ENCODE peak calls at places on chromosome 5, in five cellular contexts. X, I, D, R and S are unnamed samples.

GRCh38 chr5:151550146-151550545 is 41.0 kb downstream of the FAT2 start:
- DNase-seq in R (no peak), D (no peak), I (no peak), X (peak; percentile 5), S (no peak)

GRCh38 chr5:178535299-178536175 is 54.7 kb downstream of the COL23A1 start:
- DNase-seq in D (peak; percentile 72), R (no peak), I (no peak), X (no peak), S (no peak)

GRCh38 chr5:74767579-74767913 is 497 bp downstream of the NSA2 start:
- DNase-seq in D (no peak), R (no peak), X (peak; percentile 50), I (peak; percentile 10), S (peak; percentile 22)

GRCh38 chr5:131167615-131168014 is 2.6 kb upstream of the HINT1 start:
- DNase-seq in I (no peak), X (no peak), R (no peak), D (no peak), S (no peak)

GRCh38 chr5:149750596-149750995 is 20.5 kb downstream of the PPARGC1B start:
- DNase-seq in I (no peak), D (peak; percentile 66), R (no peak), X (no peak), S (no peak)

GRCh38 chr5:148343603-148344230 is 8.4 kb downstream of the SPINK9 start:
- DNase-seq in R (no peak), X (no peak), D (no peak), I (no peak), S (no peak)

GRCh38 chr5:39578887-39579497 is 154.2 kb upstream of the DAB2 start:
- DNase-seq in R (peak; percentile 56), X (peak; percentile 28), D (no peak), I (no peak), S (no peak)

GRCh38 chr5:6556802-6557102 is 76.1 kb downstream of the NSUN2 start:
- DNase-seq in I (no peak), X (no peak), R (no peak), D (no peak), S (no peak)

GRCh38 chr5:82640901-82641300 is 362.7 kb upstream of the RPS23 start:
- DNase-seq in X (no peak), D (no peak), I (no peak), R (no peak), S (no peak)

GRCh38 chr5:53008751-53009150 is 19.6 kb downstream of the ITGA2 start:
- DNase-seq in D (no peak), I (no peak), X (peak; percentile 75), R (no peak), S (no peak)

GRCh38 chr5:171314728-171315385 is 5.8 kb downstream of the TLX3 start:
- DNase-seq in X (no peak), D (no peak), I (no peak), R (no peak), S (no peak)

GRCh38 chr5:157463081-157463480 is 3.1 kb downstream of the NIPAL4 start:
- DNase-seq in X (peak; percentile 55), I (no peak), D (no peak), R (no peak), S (no peak)

GRCh38 chr5:38765461-38765861 is 80.4 kb upstream of the OSMR start:
- DNase-seq in I (no peak), X (peak; percentile 89), D (no peak), R (peak; percentile 18), S (no peak)

GRCh38 chr5:54832066-54832465 is 153.3 kb downstream of the ESM1 start:
- DNase-seq in D (no peak), R (no peak), I (no peak), X (no peak), S (no peak)

GRCh38 chr5:179822444-179822990 is 1.8 kb downstream of the SQSTM1 start:
- DNase-seq in D (peak; percentile 76), X (no peak), R (no peak), I (no peak), S (no peak)

GRCh38 chr5:72402959-72403628 is 82.9 kb downstream of the PTCD2 start:
- DNase-seq in D (no peak), R (peak; percentile 98), X (peak; percentile 45), I (no peak), S (no peak)

GRCh38 chr5:142364251-142365145 is 39.7 kb upstream of the SPRY4 start:
- DNase-seq in R (peak; percentile 70), X (no peak), D (peak; percentile 82), I (no peak), S (no peak)

GRCh38 chr5:15388856-15389255 is 111.1 kb upstream of the FBXL7 start:
- DNase-seq in D (no peak), R (no peak), X (no peak), I (no peak), S (no peak)

GRCh38 chr5:145975361-145976066 is 39.1 kb downstream of the SH3RF2 start:
- DNase-seq in I (no peak), X (peak; percentile 98), D (no peak), R (peak; percentile 29), S (peak; percentile 90)

GRCh38 chr5:76451046-76451701 is 48.1 kb downstream of the IQGAP2 start:
- DNase-seq in R (no peak), D (no peak), I (no peak), X (no peak), S (no peak)

GRCh38 chr5:9105851-9106250 is 440.0 kb downstream of the SEMA5A start:
- DNase-seq in X (peak; percentile 39), D (no peak), R (no peak), I (no peak), S (no peak)

GRCh38 chr5:111829701-111830100 is 72.7 kb upstream of the NREP start:
- DNase-seq in D (no peak), I (no peak), R (no peak), X (peak; percentile 90), S (no peak)

GRCh38 chr5:175550055-175550660 is 71.8 kb downstream of the SFXN1 start:
- DNase-seq in D (no peak), I (no peak), R (no peak), X (no peak), S (no peak)

GRCh38 chr5:121691478-121691877 is 160.2 kb upstream of the FTMT start:
- DNase-seq in X (peak; percentile 29), I (no peak), D (no peak), R (no peak), S (no peak)

GRCh38 chr5:62199792-62200716 is 106.0 kb upstream of the KIF2A start:
- DNase-seq in X (no peak), I (no peak), D (no peak), R (no peak), S (no peak)

GRCh38 chr5:143041-143440 is 48.3 kb upstream of the LRRC14B start:
- DNase-seq in I (no peak), X (no peak), R (no peak), D (no peak), S (no peak)

GRCh38 chr5:131212471-131213021 is 41.8 kb downstream of the LYRM7 start:
- DNase-seq in D (no peak), X (no peak), I (no peak), R (no peak), S (no peak)

GRCh38 chr5:39074009-39074886 is at the start of gene RICTOR:
- DNase-seq in R (peak; percentile 92), I (peak; percentile 77), D (peak; percentile 98), X (peak; percentile 86), S (no peak)